ENCODE peak calls at places on chromosomes 16 and 17, in nine cellular contexts. S, Q, P, U, Y, I, G, H and T are unnamed samples. For H3K4me1, the result is how much of the 10 kb centered on the place peaks cover.

GRCh38 chr17:57455063-57455914 is 199.0 kb downstream of the MSI2 start:
- DNase-seq in Y (peak), S (no peak), H (no peak), Q (no peak), U (no peak), P (no peak), I (no peak), G (no peak), T (peak)

GRCh38 chr17:16975744-16976625 is 4.1 kb upstream of the TNFRSF13B start:
- DNase-seq in P (no peak), Y (no peak), H (no peak), U (no peak), G (no peak), Q (no peak), I (no peak), S (no peak), T (no peak)

GRCh38 chr16:57349212-57350031 is 9.2 kb upstream of the CCL22 start:
- DNase-seq in S (no peak), G (no peak), Q (no peak), U (no peak), Y (no peak), H (no peak), I (no peak), P (no peak), T (peak)

GRCh38 chr17:47301161-47301560 is 22.6 kb upstream of the EFCAB13 start:
- DNase-seq in I (no peak), G (no peak), U (no peak), Y (no peak), Q (no peak), S (no peak), H (no peak), P (no peak), T (no peak)

GRCh38 chr17:14986127-14986526 is 279.0 kb downstream of the PMP22 start:
- DNase-seq in I (no peak), H (no peak), S (no peak), U (no peak), P (no peak), G (no peak), Q (no peak), Y (no peak), T (no peak)

GRCh38 chr16:5024632-5025031 is 9.1 kb downstream of the NAGPA start:
- DNase-seq in Q (no peak), U (no peak), H (peak), Y (peak), I (no peak), S (no peak), G (no peak), P (no peak), T (no peak)

GRCh38 chr16:49932943-49933342 is 77.0 kb upstream of the ZNF423 start:
- DNase-seq in I (no peak), Q (peak), P (no peak), Y (peak), S (no peak), U (no peak), H (no peak), G (no peak), T (no peak)

GRCh38 chr17:45302649-45303173 is 14.1 kb downstream of the MAP3K14 start:
- DNase-seq in Y (peak), I (no peak), Q (no peak), P (no peak), S (no peak), U (no peak), H (no peak), G (peak), T (no peak)

GRCh38 chr17:6913608-6914443 is 82.0 kb upstream of the ALOX12 start:
- DNase-seq in Y (peak), U (peak), H (peak), G (peak), S (peak), P (peak), I (peak), Q (peak), T (peak)

GRCh38 chr16:27847030-27847550 is 216.4 kb downstream of the GSG1L start:
- DNase-seq in P (peak), G (no peak), I (no peak), H (no peak), Y (peak), S (no peak), Q (no peak), U (no peak), T (no peak)

GRCh38 chr16:68951991-68952877 is 108.9 kb downstream of the TANGO6 start:
- DNase-seq in Y (peak), Q (peak), H (peak), U (no peak), S (no peak), I (no peak), P (no peak), G (no peak), T (no peak)

GRCh38 chr17:61209524-61209923 is 190.1 kb upstream of the TBX2 start:
- DNase-seq in H (no peak), Q (no peak), I (no peak), P (no peak), S (no peak), U (no peak), Y (peak), G (peak), T (no peak)

GRCh38 chr16:69613283-69614154 is 47.8 kb downstream of the NFAT5 start:
- DNase-seq in I (no peak), Q (no peak), H (no peak), G (no peak), P (no peak), Y (peak), U (no peak), S (no peak), T (no peak)

GRCh38 chr17:66547170-66547865 is 244.9 kb downstream of the PRKCA start:
- DNase-seq in Y (no peak), U (no peak), H (no peak), Q (no peak), S (no peak), G (no peak), I (no peak), P (no peak), T (no peak)

GRCh38 chr17:39781028-39781800 is 43.5 kb downstream of the GRB7 start:
- DNase-seq in I (no peak), Q (no peak), H (no peak), G (no peak), P (no peak), S (no peak), U (no peak), Y (no peak), T (no peak)

GRCh38 chr17:46002311-46002972 is 3.4 kb downstream of the STH start:
- DNase-seq in S (peak), U (peak), P (peak), Y (no peak), Q (peak), G (peak), H (peak), I (peak), T (peak)

GRCh38 chr17:15351925-15352324 is 10.5 kb upstream of the TEKT3 start:
- DNase-seq in U (no peak), I (no peak), Q (no peak), Y (peak), G (peak), P (peak), S (no peak), H (peak), T (no peak)

GRCh38 chr17:57916925-57917858 is 38.0 kb downstream of the CUEDC1 start:
- DNase-seq in Q (peak), Y (no peak), G (peak), H (no peak), I (no peak), U (no peak), P (no peak), S (no peak), T (peak)

GRCh38 chr17:21573961-21574610 is 118.2 kb upstream of the KCNJ18 start:
- DNase-seq in Y (no peak), S (no peak), G (peak), U (no peak), H (no peak), Q (no peak), I (peak), P (peak), T (peak)

GRCh38 chr16:27795992-27796614 is 246.2 kb downstream of the KATNIP start:
- DNase-seq in P (no peak), S (no peak), Q (peak), U (peak), I (no peak), Y (no peak), G (peak), H (no peak), T (no peak)

GRCh38 chr17:73494096-73494954 is 149.9 kb downstream of the SDK2 start:
- DNase-seq in G (no peak), H (no peak), P (no peak), S (no peak), U (no peak), Y (no peak), I (peak), Q (no peak), T (no peak)

GRCh38 chr16:55036371-55036821 is 105.7 kb downstream of the IRX5 start:
- DNase-seq in G (no peak), Y (peak), I (no peak), S (no peak), P (no peak), U (no peak), Q (no peak), H (no peak), T (no peak)

GRCh38 chr16:67509016-67509415 is 19.6 kb upstream of the RIPOR1 start:
- DNase-seq in G (no peak), Y (no peak), Q (no peak), H (no peak), P (no peak), I (no peak), S (no peak), U (peak), T (no peak)

GRCh38 chr17:39812466-39812865 is 51.6 kb downstream of the IKZF3 start:
- DNase-seq in G (no peak), H (no peak), S (no peak), I (no peak), P (no peak), Y (no peak), U (no peak), Q (no peak), T (no peak)

GRCh38 chr17:48374650-48375230 is 55.3 kb downstream of the SKAP1 start:
- DNase-seq in U (peak), H (peak), S (peak), P (no peak), Q (peak), Y (no peak), I (peak), G (no peak), T (peak)

GRCh38 chr16:3190949-3191353 is 2.9 kb downstream of the OR1F1 start:
- DNase-seq in U (no peak), I (no peak), H (no peak), Y (no peak), G (no peak), P (no peak), S (no peak), Q (peak), T (no peak)

GRCh38 chr17:8383143-8383974 is at the start of gene RPL26:
- DNase-seq in I (peak), Y (peak), Q (peak), H (peak), P (peak), U (peak), S (peak), G (peak), T (peak)
- H3K4me1 ChIP-seq in I (under half), Y (under half), Q (under half), H (under half), P (under half), U (under half), S (under half), G (under half), T (under half)

GRCh38 chr17:2796164-2797140 is at the start of gene RAP1GAP2:
- DNase-seq in Y (no peak), S (peak), H (no peak), P (peak), I (no peak), U (peak), G (peak), Q (no peak), T (peak)
- H3K27ac ChIP-seq in Y (no peak), S (peak), H (peak), P (peak), I (no peak), U (no peak), G (no peak), Q (no peak), T (no peak)

DNA sequence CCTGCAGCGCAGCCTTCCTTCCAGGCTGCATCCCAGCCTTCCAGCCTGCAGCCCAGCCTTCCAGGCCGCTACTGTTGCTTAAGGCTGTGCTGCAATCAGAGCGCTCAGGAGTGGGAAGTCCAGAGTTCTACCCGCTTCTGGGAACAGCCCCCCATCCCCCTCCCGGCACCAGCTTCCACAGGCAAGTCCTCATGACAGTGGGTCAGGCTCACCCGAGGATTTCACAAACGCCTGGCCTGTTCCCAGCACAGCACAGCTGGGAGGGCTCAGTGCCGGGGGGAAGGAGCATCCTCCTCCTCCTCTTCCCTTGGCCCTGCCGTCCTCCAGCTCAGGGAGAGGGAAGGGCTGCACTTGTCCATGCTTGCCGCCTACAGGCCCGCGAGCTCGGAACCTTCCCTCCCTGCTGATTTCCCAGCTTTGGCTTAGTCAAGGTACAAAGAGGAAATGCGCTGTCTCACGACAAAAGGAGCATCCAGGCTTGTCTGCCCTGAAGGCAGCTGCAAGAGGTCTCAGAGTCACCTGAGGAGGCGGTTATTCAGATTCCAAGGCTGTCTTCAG is 8.3 kb downstream of the SOCS3 start:
- DNase-seq in G (peak), H (no peak), I (no peak), Y (peak), S (no peak), P (peak), Q (peak), U (no peak), T (no peak)
- H3K4me3 ChIP-seq in G (no peak), H (no peak), I (no peak), Y (no peak), S (no peak), P (no peak), Q (no peak), U (no peak), T (no peak)

GRCh38 chr17:49403514-49404289 is 11.0 kb downstream of the PHB1 start:
- DNase-seq in S (no peak), G (no peak), Y (no peak), Q (no peak), P (no peak), I (no peak), H (no peak), U (no peak), T (no peak)
- H3K4me1 ChIP-seq in S (under half), G (under half), Y (under half), Q (under half), P (under half), I (under half), H (under half), U (under half), T (under half)

DNA sequence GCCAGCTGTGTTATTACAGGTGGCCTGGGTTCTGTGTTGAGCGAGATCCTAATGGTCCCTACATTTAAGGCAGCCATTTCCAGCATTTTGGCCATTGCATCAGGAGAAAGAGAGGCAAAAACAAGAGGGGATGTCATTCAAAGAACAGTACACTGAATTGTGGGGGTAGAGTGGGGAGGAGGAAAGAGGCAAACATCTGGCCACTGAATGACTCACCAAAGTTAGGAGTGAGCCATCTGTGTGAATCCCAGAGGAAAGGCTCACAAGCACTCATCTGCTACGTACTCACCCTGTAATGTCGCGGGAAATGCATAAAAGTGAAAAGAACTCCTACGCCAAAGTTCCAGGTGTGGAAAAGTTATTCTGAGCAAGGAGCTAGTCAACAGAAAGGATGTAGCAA is 16.7 kb downstream of the KRABD2 start:
- DNase-seq in U (peak), I (no peak), H (no peak), S (no peak), G (no peak), Y (peak), P (no peak), Q (peak), T (no peak)
- H3K27ac ChIP-seq in U (peak), I (no peak), H (no peak), S (no peak), G (peak), Y (no peak), P (peak), Q (no peak), T (no peak)

GRCh38 chr17:27455569-27455913 is 707 bp upstream of the KSR1 start:
- DNase-seq in Q (no peak), I (no peak), H (no peak), P (no peak), S (no peak), G (no peak), U (no peak), Y (no peak), T (no peak)
- H3K4me3 ChIP-seq in Q (no peak), I (peak), H (peak), P (peak), S (peak), G (peak), U (peak), Y (peak), T (peak)